ENCODE peak calls at places on chromosomes 1 and 21, in seven cellular contexts. Q, O, R, N, S, W and A are unnamed samples.

GRCh38 chr1:1199141-1199960 is 7.0 kb downstream of the TNFRSF18 start:
- DNase-seq in Q (peak; percentile 34), O (peak; percentile 39), R (no peak), N (no peak), S (peak; percentile 48), W (no peak), A (no peak)

GRCh38 chr1:196409586-196409985 is 198.7 kb downstream of the KCNT2 start:
- DNase-seq in Q (no peak), O (no peak), R (no peak), N (no peak), S (no peak), W (no peak), A (no peak)

GRCh38 chr1:216531308-216532239 is 108.3 kb upstream of the USH2A start:
- DNase-seq in Q (no peak), O (no peak), R (no peak), N (no peak), S (no peak), W (no peak), A (peak; percentile 18)

GRCh38 chr1:164673584-164674214 is 114.7 kb downstream of the PBX1 start:
- DNase-seq in Q (peak; percentile 81), O (peak; percentile 53), R (no peak), N (no peak), S (peak; percentile 84), W (peak; percentile 29), A (peak; percentile 43)

GRCh38 chr21:21751286-21751685 is 753.1 kb downstream of the NCAM2 start:
- DNase-seq in Q (no peak), O (no peak), R (no peak), N (no peak), S (no peak), W (no peak), A (no peak)

GRCh38 chr1:212917858-212918257 is 32.5 kb upstream of the VASH2 start:
- DNase-seq in Q (no peak), O (no peak), R (no peak), N (no peak), S (peak; percentile 30), W (no peak), A (no peak)

GRCh38 chr1:53890522-53890941 is 935 bp upstream of the YIPF1 start:
- DNase-seq in Q (no peak), O (no peak), R (no peak), N (no peak), S (no peak), W (no peak), A (no peak)

GRCh38 chr1:21082078-21082477 is 94.6 kb downstream of the EIF4G3 start:
- DNase-seq in Q (no peak), O (no peak), R (no peak), N (no peak), S (no peak), W (no peak), A (no peak)

GRCh38 chr1:2251786-2252185 is 23.7 kb downstream of the SKI start:
- DNase-seq in Q (no peak), O (no peak), R (no peak), N (no peak), S (no peak), W (no peak), A (no peak)

GRCh38 chr1:112618721-112619517 is at the start of gene ST7L:
- DNase-seq in Q (peak; percentile 81), O (peak; percentile 86), R (peak; percentile 49), N (no peak), S (peak; percentile 76), W (peak; percentile 59), A (peak; percentile 60)

GRCh38 chr1:156356875-156357534 is 12.0 kb upstream of the RHBG start:
- DNase-seq in Q (peak; percentile 86), O (no peak), R (peak; percentile 69), N (no peak), S (peak; percentile 92), W (peak; percentile 73), A (peak; percentile 85)

GRCh38 chr1:27522148-27522859 is 32.3 kb upstream of the WASF2 start:
- DNase-seq in Q (no peak), O (no peak), R (no peak), N (no peak), S (no peak), W (peak; percentile 67), A (no peak)

GRCh38 chr1:118905671-118906070 is 82.5 kb downstream of the TBX15 start:
- DNase-seq in Q (no peak), O (no peak), R (no peak), N (no peak), S (no peak), W (no peak), A (no peak)

GRCh38 chr21:21973806-21974205 is 975.6 kb downstream of the NCAM2 start:
- DNase-seq in Q (no peak), O (no peak), R (no peak), N (no peak), S (no peak), W (no peak), A (no peak)

GRCh38 chr1:230068952-230069684 is 2.1 kb downstream of the GALNT2 start:
- DNase-seq in Q (no peak), O (peak; percentile 27), R (no peak), N (no peak), S (no peak), W (no peak), A (peak; percentile 44)

GRCh38 chr1:20185834-20186782 is at the start of the genes PLA2G2C and UBXN10:
- DNase-seq in Q (peak; percentile 97), O (peak; percentile 61), R (no peak), N (no peak), S (peak; percentile 85), W (peak; percentile 13), A (no peak)

GRCh38 chr1:7482772-7483495 is 288.2 kb upstream of the VAMP3 start:
- DNase-seq in Q (no peak), O (no peak), R (no peak), N (no peak), S (no peak), W (no peak), A (no peak)

GRCh38 chr1:7485086-7485780 is 285.9 kb upstream of the VAMP3 start:
- DNase-seq in Q (no peak), O (no peak), R (no peak), N (no peak), S (no peak), W (no peak), A (no peak)

GRCh38 chr1:7481194-7481593 is 289.9 kb upstream of the VAMP3 start:
- DNase-seq in Q (no peak), O (no peak), R (no peak), N (no peak), S (no peak), W (no peak), A (no peak)

GRCh38 chr1:7482077-7482476 is 289.0 kb upstream of the VAMP3 start:
- DNase-seq in Q (no peak), O (no peak), R (no peak), N (no peak), S (no peak), W (no peak), A (no peak)

GRCh38 chr1:7483634-7484383 is 287.3 kb upstream of the VAMP3 start:
- DNase-seq in Q (no peak), O (no peak), R (no peak), N (no peak), S (no peak), W (no peak), A (no peak)
- TF ChIP-seq JUND in Q (no peak), O (no peak), R (no peak), N (no peak), S (no peak), W (no peak), A (no peak)

GRCh38 chr1:30446100-30446499 is 277.3 kb downstream of the MATN1 start:
- DNase-seq in Q (no peak), O (no peak), R (no peak), N (no peak), S (peak; percentile 23), W (no peak), A (no peak)
- TF ChIP-seq JUND in Q (no peak), O (no peak), R (no peak), N (no peak), S (no peak), W (no peak), A (no peak)

DNA sequence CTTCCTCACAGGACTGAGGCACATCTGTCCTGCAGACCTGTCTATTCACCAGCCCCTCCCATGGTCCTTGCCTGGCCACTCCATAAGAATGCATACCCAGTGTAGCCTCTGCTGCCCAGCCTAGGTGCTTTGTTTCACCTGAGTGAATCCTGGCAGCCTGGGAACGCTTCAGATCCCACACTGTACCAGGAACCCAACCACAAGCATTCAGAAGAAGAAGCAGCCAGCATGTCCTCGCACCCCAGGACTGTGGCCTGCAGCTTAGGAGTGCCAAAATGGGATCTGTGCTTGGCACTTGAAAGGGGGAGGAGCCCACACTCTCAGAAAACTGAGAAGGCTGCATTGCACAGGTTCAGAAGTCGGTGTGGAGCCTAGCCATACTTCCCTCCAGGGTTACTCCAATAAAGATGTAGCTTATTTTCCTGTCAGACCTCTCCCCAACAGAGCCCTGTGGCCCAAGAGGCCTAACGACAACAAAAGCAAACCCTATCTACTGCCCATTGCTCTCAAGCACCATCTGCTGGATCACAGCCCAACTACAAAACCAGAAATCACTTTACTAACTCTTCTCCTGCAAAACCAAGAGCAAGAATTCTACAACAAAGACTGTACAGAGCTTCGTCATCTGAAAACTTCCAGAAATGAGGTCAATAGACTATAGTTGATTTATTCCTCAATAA is 923.1 kb upstream of the NEGR1 start:
- DNase-seq in Q (no peak), O (no peak), R (no peak), N (no peak), S (no peak), W (no peak), A (no peak)
- TF ChIP-seq JUND in Q (no peak), O (no peak), R (no peak), N (no peak), S (no peak), W (no peak), A (no peak)

GRCh38 chr1:10829067-10829818 is 32.8 kb upstream of the CASZ1 start:
- DNase-seq in Q (no peak), O (no peak), R (no peak), N (no peak), S (no peak), W (peak; percentile 16), A (no peak)

GRCh38 chr1:10833630-10834557 is 37.4 kb upstream of the CASZ1 start:
- DNase-seq in Q (no peak), O (no peak), R (no peak), N (no peak), S (no peak), W (no peak), A (no peak)

GRCh38 chr1:10832703-10833102 is 36.3 kb upstream of the CASZ1 start:
- DNase-seq in Q (no peak), O (no peak), R (no peak), N (no peak), S (no peak), W (no peak), A (no peak)

GRCh38 chr1:10829965-10830515 is 33.6 kb upstream of the CASZ1 start:
- DNase-seq in Q (no peak), O (no peak), R (no peak), N (no peak), S (no peak), W (no peak), A (no peak)

DNA sequence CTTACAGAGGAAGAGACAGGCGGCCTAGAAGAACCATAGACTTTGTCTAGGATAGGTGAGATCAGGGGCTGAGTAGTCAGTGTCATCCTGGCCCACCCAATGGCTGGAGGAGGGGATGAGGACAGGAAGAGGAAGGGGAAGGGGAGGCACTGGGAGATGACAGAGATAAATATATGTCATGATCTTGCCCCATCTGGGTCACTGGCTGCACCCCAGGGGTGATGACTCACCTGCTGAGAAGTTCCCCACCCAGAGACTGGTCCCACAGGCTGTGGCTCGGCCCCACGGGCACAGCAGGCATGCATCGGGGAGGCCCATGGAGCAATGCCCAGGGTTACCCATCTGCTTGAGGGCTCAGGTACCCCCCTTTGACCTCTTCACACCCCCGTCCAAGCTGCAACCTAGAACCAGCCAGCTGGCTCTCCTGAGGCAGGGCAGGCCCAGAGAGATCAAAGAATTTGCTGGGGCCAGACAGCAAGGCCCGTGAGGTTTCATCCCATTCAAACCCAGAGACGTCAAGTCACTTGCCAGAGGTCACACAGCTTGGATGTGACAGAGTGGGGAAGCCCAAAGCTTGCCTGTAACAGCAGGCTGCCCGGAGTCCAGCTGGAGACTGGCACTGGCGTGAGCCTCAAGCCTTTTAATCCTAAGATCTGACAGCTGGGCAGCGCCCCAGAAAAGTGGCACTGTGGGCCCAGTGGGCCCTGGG is 34.7 kb upstream of the CASZ1 start:
- DNase-seq in Q (no peak), O (no peak), R (no peak), N (no peak), S (no peak), W (no peak), A (no peak)
- TF ChIP-seq JUND in Q (no peak), O (no peak), R (no peak), N (no peak), S (no peak), W (no peak), A (no peak)